ENCODE peak calls at places on chromosome 10, in six cellular contexts. A is brain microvascular endothelial cell, X is adipocyte, F is cardiac muscle cell, K is mesenteric fat pad, C is T-helper 9 cell. I is an unnamed sample.

GRCh38 chr10:88417337-88417736 is 165.8 kb downstream of the RNLS start:
- DNase-seq in X (no peak), A (no peak), F (no peak), C (no peak), K (no peak), I (no peak)

GRCh38 chr10:500876-501275 is 188.6 kb downstream of the DIP2C start:
- DNase-seq in A (no peak), K (peak), X (peak), C (no peak), F (no peak), I (no peak)

GRCh38 chr10:77974396-77975074 is 48.0 kb upstream of the DLG5 start:
- DNase-seq in A (peak), F (peak), X (peak), K (peak), C (no peak), I (peak)

GRCh38 chr10:81000781-81001180 is 463.1 kb downstream of the SH2D4B start:
- DNase-seq in C (no peak), X (no peak), K (no peak), A (no peak), F (no peak), I (no peak)

GRCh38 chr10:49258351-49258683 is 40.7 kb upstream of the C10orf71 start:
- DNase-seq in K (no peak), C (no peak), A (no peak), X (no peak), F (no peak), I (no peak)

GRCh38 chr10:6396652-6397051 is 183.4 kb downstream of the PRKCQ start:
- DNase-seq in A (no peak), K (no peak), C (no peak), X (peak), F (no peak), I (no peak)

GRCh38 chr10:35328404-35329037 is 7.8 kb upstream of the CCNY start:
- DNase-seq in X (no peak), F (no peak), C (no peak), K (no peak), A (peak), I (no peak)

GRCh38 chr10:30349967-30350735 is 1.1 kb upstream of the MTPAP start:
- DNase-seq in K (no peak), F (no peak), A (no peak), C (no peak), X (no peak), I (no peak)

GRCh38 chr10:9608592-9608991 is 1409.1 kb upstream of the CELF2 start:
- DNase-seq in K (no peak), C (no peak), F (peak), A (no peak), X (peak), I (no peak)

GRCh38 chr10:34010891-34011290 is 676.4 kb upstream of the NRP1 start:
- DNase-seq in X (no peak), A (peak), K (no peak), F (no peak), C (no peak), I (no peak)

GRCh38 chr10:88616250-88616977 is 29.9 kb downstream of the LIPJ start:
- DNase-seq in X (no peak), K (no peak), A (no peak), F (peak), C (no peak), I (no peak)

GRCh38 chr10:77371421-77371820 is 266.2 kb downstream of the KCNMA1 start:
- DNase-seq in C (no peak), K (no peak), X (no peak), A (no peak), F (no peak), I (no peak)

GRCh38 chr10:91690412-91690811 is 57.5 kb upstream of the PPP1R3C start:
- DNase-seq in K (no peak), X (no peak), F (no peak), A (no peak), C (no peak), I (no peak)

GRCh38 chr10:70589762-70590662 is 12.5 kb downstream of the PRF1 start:
- DNase-seq in X (peak), C (no peak), F (no peak), A (no peak), K (peak), I (peak)

GRCh38 chr10:16952610-16953009 is 135.4 kb upstream of the RSU1 start:
- DNase-seq in A (no peak), X (no peak), K (no peak), F (no peak), C (no peak), I (no peak)

GRCh38 chr10:78774999-78775711 is 293.6 kb upstream of the ZMIZ1 start:
- DNase-seq in F (peak), A (peak), C (no peak), K (peak), X (no peak), I (peak)

GRCh38 chr10:14584643-14585042 is 190.1 kb downstream of the FAM107B start:
- DNase-seq in C (no peak), A (no peak), F (no peak), X (no peak), K (no peak), I (no peak)

GRCh38 chr10:50322075-50322474 is 70.8 kb upstream of the ASAH2 start:
- DNase-seq in A (peak), F (no peak), X (no peak), K (no peak), C (no peak), I (no peak)

GRCh38 chr10:30637881-30638467 is 8.4 kb upstream of the LYZL2 start:
- DNase-seq in A (peak), C (no peak), X (peak), K (no peak), F (no peak), I (no peak)

GRCh38 chr10:92011560-92012214 is 88.1 kb downstream of the BTAF1 start:
- DNase-seq in F (no peak), K (no peak), A (peak), X (peak), C (no peak), I (no peak)

GRCh38 chr10:122441961-122442360 is 12.5 kb upstream of the ARMS2 start:
- DNase-seq in X (peak), A (peak), C (no peak), F (no peak), K (no peak), I (no peak)

I was measured in NCI-H510A treated with DMSO at 0.1 percent for 48 hours.